ENCODE peak calls at places on chromosome 11, in five cellular contexts. One of them, this sample, is unnamed. For H3K36me3, the result is how much of the 10 kb centered on the place peaks cover.

GRCh38 chr11:23509023-23509422 is 648.7 kb upstream of the CCDC179 start:
- DNase-seq in bronchial epithelial cell: peak
- DNase-seq in CD8-positive, alpha-beta T cell: no peak
- DNase-seq in cardiac muscle cell: peak
- DNase-seq in A673: no peak
- DNase-seq in this sample: no peak

GRCh38 chr11:125072210-125072960 is 9.3 kb downstream of the SLC37A2 start:
- DNase-seq in bronchial epithelial cell: no peak
- DNase-seq in CD8-positive, alpha-beta T cell: no peak
- DNase-seq in cardiac muscle cell: no peak
- DNase-seq in A673: no peak
- DNase-seq in this sample: no peak

GRCh38 chr11:43517518-43517917 is 158.8 kb downstream of the TTC17 start:
- DNase-seq in bronchial epithelial cell: peak
- DNase-seq in CD8-positive, alpha-beta T cell: no peak
- DNase-seq in cardiac muscle cell: no peak
- DNase-seq in A673: no peak
- DNase-seq in this sample: no peak

GRCh38 chr11:48880021-48880441 is 103.7 kb downstream of the TRIM51G start:
- DNase-seq in bronchial epithelial cell: no peak
- DNase-seq in CD8-positive, alpha-beta T cell: no peak
- DNase-seq in cardiac muscle cell: no peak
- DNase-seq in A673: no peak
- DNase-seq in this sample: no peak

GRCh38 chr11:126483796-126484195 is 128.3 kb downstream of the ST3GAL4 start:
- DNase-seq in bronchial epithelial cell: no peak
- DNase-seq in CD8-positive, alpha-beta T cell: no peak
- DNase-seq in cardiac muscle cell: no peak
- DNase-seq in A673: no peak
- DNase-seq in this sample: no peak

GRCh38 chr11:106670069-106670468 is 348.2 kb downstream of the GUCY1A2 start:
- DNase-seq in bronchial epithelial cell: no peak
- DNase-seq in CD8-positive, alpha-beta T cell: no peak
- DNase-seq in cardiac muscle cell: no peak
- DNase-seq in A673: peak
- DNase-seq in this sample: no peak

GRCh38 chr11:1422481-1422880 is 32.7 kb downstream of the BRSK2 start:
- DNase-seq in bronchial epithelial cell: no peak
- DNase-seq in CD8-positive, alpha-beta T cell: no peak
- DNase-seq in cardiac muscle cell: peak
- DNase-seq in A673: no peak
- DNase-seq in this sample: no peak

GRCh38 chr11:16902182-16902581 is 112.0 kb downstream of the PLEKHA7 start:
- DNase-seq in bronchial epithelial cell: peak
- DNase-seq in CD8-positive, alpha-beta T cell: no peak
- DNase-seq in cardiac muscle cell: peak
- DNase-seq in A673: no peak
- DNase-seq in this sample: no peak

GRCh38 chr11:110295086-110295485 is 1.3 kb downstream of the RDX start:
- DNase-seq in bronchial epithelial cell: no peak
- DNase-seq in CD8-positive, alpha-beta T cell: no peak
- DNase-seq in cardiac muscle cell: no peak
- DNase-seq in A673: no peak
- DNase-seq in this sample: no peak

GRCh38 chr11:32987851-32988250 is 27.8 kb upstream of the DEPDC7 start:
- DNase-seq in bronchial epithelial cell: no peak
- DNase-seq in CD8-positive, alpha-beta T cell: no peak
- DNase-seq in cardiac muscle cell: no peak
- DNase-seq in A673: peak
- DNase-seq in this sample: no peak

GRCh38 chr11:13303668-13304649 is 26.4 kb downstream of the BMAL1 start:
- DNase-seq in bronchial epithelial cell: no peak
- DNase-seq in CD8-positive, alpha-beta T cell: no peak
- DNase-seq in cardiac muscle cell: no peak
- DNase-seq in A673: no peak
- DNase-seq in this sample: no peak

GRCh38 chr11:96098511-96099241 is 174.8 kb upstream of the MTMR2 start:
- DNase-seq in bronchial epithelial cell: peak
- DNase-seq in CD8-positive, alpha-beta T cell: no peak
- DNase-seq in cardiac muscle cell: peak
- DNase-seq in A673: no peak
- DNase-seq in this sample: no peak

GRCh38 chr11:131874070-131874469 is 503.7 kb downstream of the NTM start:
- DNase-seq in bronchial epithelial cell: no peak
- DNase-seq in CD8-positive, alpha-beta T cell: no peak
- DNase-seq in cardiac muscle cell: no peak
- DNase-seq in A673: no peak
- DNase-seq in this sample: no peak

GRCh38 chr11:75195164-75195962 is 44.5 kb downstream of the SLCO2B1 start:
- DNase-seq in bronchial epithelial cell: no peak
- DNase-seq in CD8-positive, alpha-beta T cell: no peak
- DNase-seq in cardiac muscle cell: peak
- DNase-seq in A673: no peak
- DNase-seq in this sample: no peak

GRCh38 chr11:125923012-125923579 is 18.8 kb downstream of the DDX25 start:
- DNase-seq in bronchial epithelial cell: peak
- DNase-seq in CD8-positive, alpha-beta T cell: no peak
- DNase-seq in cardiac muscle cell: peak
- DNase-seq in A673: peak
- DNase-seq in this sample: peak

GRCh38 chr11:23425379-23425778 is 565.1 kb upstream of the CCDC179 start:
- DNase-seq in bronchial epithelial cell: no peak
- DNase-seq in CD8-positive, alpha-beta T cell: no peak
- DNase-seq in cardiac muscle cell: no peak
- DNase-seq in A673: no peak
- DNase-seq in this sample: peak

GRCh38 chr11:74185695-74186094 is 14.6 kb downstream of the PPME1 start:
- DNase-seq in bronchial epithelial cell: peak
- DNase-seq in CD8-positive, alpha-beta T cell: no peak
- DNase-seq in cardiac muscle cell: no peak
- DNase-seq in A673: no peak
- DNase-seq in this sample: no peak

GRCh38 chr11:27485930-27486773 is 13.6 kb upstream of the LGR4 start:
- DNase-seq in bronchial epithelial cell: peak
- DNase-seq in CD8-positive, alpha-beta T cell: no peak
- DNase-seq in cardiac muscle cell: peak
- DNase-seq in A673: peak
- DNase-seq in this sample: no peak

GRCh38 chr11:34860034-34860433 is 56.1 kb downstream of the APIP start:
- DNase-seq in bronchial epithelial cell: peak
- DNase-seq in CD8-positive, alpha-beta T cell: no peak
- DNase-seq in cardiac muscle cell: no peak
- DNase-seq in A673: no peak
- DNase-seq in this sample: no peak

GRCh38 chr11:59901306-59901705 is 22.7 kb downstream of the OOSP3 start:
- DNase-seq in bronchial epithelial cell: peak
- DNase-seq in CD8-positive, alpha-beta T cell: no peak
- DNase-seq in cardiac muscle cell: peak
- DNase-seq in A673: peak
- DNase-seq in this sample: no peak

GRCh38 chr11:82682003-82682751 is 51.5 kb downstream of the FAM181B start:
- DNase-seq in bronchial epithelial cell: peak
- DNase-seq in CD8-positive, alpha-beta T cell: no peak
- DNase-seq in cardiac muscle cell: peak
- DNase-seq in A673: peak
- DNase-seq in this sample: peak

GRCh38 chr11:112614605-112615004 is 346.6 kb upstream of the NCAM1 start:
- DNase-seq in bronchial epithelial cell: peak
- DNase-seq in CD8-positive, alpha-beta T cell: no peak
- DNase-seq in cardiac muscle cell: no peak
- DNase-seq in A673: no peak
- DNase-seq in this sample: no peak

GRCh38 chr11:69448471-69449284 is 32.8 kb upstream of the LINC01488 start:
- DNase-seq in bronchial epithelial cell: no peak
- DNase-seq in CD8-positive, alpha-beta T cell: no peak
- DNase-seq in cardiac muscle cell: no peak
- DNase-seq in A673: no peak
- DNase-seq in this sample: no peak

GRCh38 chr11:119048644-119049043 is 8.4 kb downstream of the HYOU1 start:
- DNase-seq in bronchial epithelial cell: no peak
- DNase-seq in CD8-positive, alpha-beta T cell: no peak
- DNase-seq in cardiac muscle cell: no peak
- DNase-seq in A673: no peak
- DNase-seq in this sample: no peak

GRCh38 chr11:119046489-119046888 is 10.5 kb downstream of the HYOU1 start:
- DNase-seq in bronchial epithelial cell: no peak
- DNase-seq in CD8-positive, alpha-beta T cell: no peak
- DNase-seq in cardiac muscle cell: no peak
- DNase-seq in A673: no peak
- DNase-seq in this sample: no peak

GRCh38 chr11:119041821-119042514 is 11.3 kb upstream of the SLC37A4 start:
- DNase-seq in bronchial epithelial cell: no peak
- DNase-seq in CD8-positive, alpha-beta T cell: no peak
- DNase-seq in cardiac muscle cell: no peak
- DNase-seq in A673: no peak
- DNase-seq in this sample: no peak

GRCh38 chr11:119047205-119047604 is 9.8 kb downstream of the HYOU1 start:
- DNase-seq in bronchial epithelial cell: no peak
- DNase-seq in CD8-positive, alpha-beta T cell: no peak
- DNase-seq in cardiac muscle cell: no peak
- DNase-seq in A673: no peak
- DNase-seq in this sample: no peak

DNA sequence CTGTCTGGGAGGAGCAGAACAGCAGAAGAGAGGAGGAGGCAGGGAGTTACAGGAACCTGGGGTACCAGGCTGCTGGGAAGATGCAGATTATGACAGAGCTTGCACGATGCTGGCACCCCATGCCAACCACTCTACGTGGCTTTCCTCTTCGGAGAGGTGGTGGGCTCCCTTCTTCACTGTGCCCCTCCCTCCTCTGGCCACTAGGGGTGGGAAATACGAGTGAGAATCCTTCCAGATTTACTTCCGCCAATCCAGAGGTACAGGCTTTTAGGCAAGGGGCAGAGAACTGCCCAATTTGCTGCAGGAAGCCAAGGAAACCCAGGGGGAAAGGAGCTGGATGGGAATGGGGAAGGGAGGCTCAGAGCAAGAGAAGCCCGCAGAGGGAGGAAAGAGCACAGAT is 12.3 kb downstream of the HYOU1 start:
- DNase-seq in bronchial epithelial cell: no peak
- DNase-seq in CD8-positive, alpha-beta T cell: no peak
- DNase-seq in cardiac muscle cell: no peak
- DNase-seq in A673: no peak
- DNase-seq in this sample: no peak
- TF ChIP-seq CTCF in bronchial epithelial cell: peak
- TF ChIP-seq CTCF in CD8-positive, alpha-beta T cell: no peak
- TF ChIP-seq CTCF in cardiac muscle cell: no peak
- TF ChIP-seq CTCF in A673: peak
- TF ChIP-seq CTCF in this sample: peak

DNA sequence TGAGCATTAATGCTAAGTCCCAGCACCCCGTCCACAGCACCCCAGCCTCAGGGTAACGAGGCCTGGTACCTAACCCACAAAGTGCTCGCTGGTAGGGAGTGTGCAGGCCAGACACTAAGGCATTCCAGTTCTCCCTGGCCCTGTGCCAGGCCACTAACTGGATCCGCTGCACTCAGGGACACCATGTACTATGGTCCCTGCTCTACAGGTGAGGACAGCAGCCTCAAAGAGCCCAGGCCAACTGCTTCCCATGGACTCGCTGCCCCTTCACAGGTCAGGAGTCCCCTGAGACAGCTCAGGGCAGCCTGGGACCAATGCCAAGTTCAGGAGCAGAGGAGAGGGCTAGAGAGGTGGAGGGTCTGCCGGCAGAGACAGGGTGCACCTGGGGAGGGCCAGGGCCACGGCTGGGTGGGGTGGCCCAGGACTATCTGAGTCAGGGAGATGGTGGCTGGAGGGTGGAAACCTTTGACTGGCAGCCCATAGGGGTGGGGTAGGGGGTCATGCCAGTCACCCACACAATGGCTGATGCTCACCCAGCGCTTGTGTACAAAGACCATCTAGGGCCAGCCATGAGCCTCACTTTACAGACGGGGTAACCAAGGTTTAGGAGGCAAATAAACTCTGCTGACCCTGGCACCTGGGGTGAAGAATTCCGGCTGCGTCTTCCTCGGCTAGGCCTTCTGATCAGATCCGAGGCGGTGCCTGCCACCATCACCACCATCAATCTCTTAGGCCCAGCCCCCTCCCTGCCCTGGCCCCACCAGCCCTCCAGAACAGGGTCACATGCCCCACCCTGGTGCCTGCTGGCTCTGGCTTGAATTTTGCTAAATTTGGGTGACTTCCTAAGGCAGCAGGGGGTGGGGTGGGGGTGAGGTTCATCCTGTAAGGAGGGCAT is 5.6 kb downstream of the OSBPL5 start:
- DNase-seq in bronchial epithelial cell: no peak
- DNase-seq in CD8-positive, alpha-beta T cell: no peak
- DNase-seq in cardiac muscle cell: peak
- DNase-seq in A673: no peak
- DNase-seq in this sample: no peak
- H3K4me3 ChIP-seq in bronchial epithelial cell: peak
- H3K4me3 ChIP-seq in CD8-positive, alpha-beta T cell: no peak
- H3K4me3 ChIP-seq in cardiac muscle cell: peak
- H3K4me3 ChIP-seq in A673: peak
- H3K4me3 ChIP-seq in this sample: peak

DNA sequence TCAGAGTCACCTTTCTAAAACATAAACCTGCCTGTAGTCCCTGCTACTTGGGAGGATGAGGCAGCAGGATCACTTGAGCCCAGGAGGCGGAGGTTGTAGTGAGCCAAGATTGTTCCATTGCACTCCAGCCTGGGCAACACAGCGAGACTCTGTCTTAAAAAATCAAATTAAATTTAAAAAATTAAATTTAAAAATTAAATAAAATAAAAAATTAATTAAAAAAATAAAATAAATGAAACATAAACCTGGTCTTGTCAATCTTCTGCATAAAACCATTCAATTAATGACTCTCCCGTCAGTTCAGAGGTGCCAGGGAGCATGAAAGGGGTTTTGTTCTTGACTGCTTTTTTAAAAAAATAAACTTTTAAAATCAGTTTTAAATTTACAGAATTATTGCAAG is 48.6 kb downstream of the CCDC83 start:
- DNase-seq in bronchial epithelial cell: no peak
- DNase-seq in CD8-positive, alpha-beta T cell: no peak
- DNase-seq in cardiac muscle cell: no peak
- DNase-seq in A673: no peak
- DNase-seq in this sample: no peak
- H3K36me3 ChIP-seq in bronchial epithelial cell: under half
- H3K36me3 ChIP-seq in CD8-positive, alpha-beta T cell: under half
- H3K36me3 ChIP-seq in cardiac muscle cell: under half
- H3K36me3 ChIP-seq in A673: under half
- H3K36me3 ChIP-seq in this sample: under half

GRCh38 chr11:111554532-111554931 is 14.0 kb downstream of the LAYN start:
- DNase-seq in bronchial epithelial cell: peak
- DNase-seq in CD8-positive, alpha-beta T cell: no peak
- DNase-seq in cardiac muscle cell: no peak
- DNase-seq in A673: no peak
- DNase-seq in this sample: no peak

GRCh38 chr11:111549869-111550203 is 9.3 kb downstream of the LAYN start:
- DNase-seq in bronchial epithelial cell: no peak
- DNase-seq in CD8-positive, alpha-beta T cell: no peak
- DNase-seq in cardiac muscle cell: no peak
- DNase-seq in A673: no peak
- DNase-seq in this sample: peak

GRCh38 chr11:111548542-111548941 is 8.0 kb downstream of the LAYN start:
- DNase-seq in bronchial epithelial cell: no peak
- DNase-seq in CD8-positive, alpha-beta T cell: no peak
- DNase-seq in cardiac muscle cell: no peak
- DNase-seq in A673: no peak
- DNase-seq in this sample: no peak

GRCh38 chr11:111549196-111549868 is 8.8 kb downstream of the LAYN start:
- DNase-seq in bronchial epithelial cell: no peak
- DNase-seq in CD8-positive, alpha-beta T cell: no peak
- DNase-seq in cardiac muscle cell: no peak
- DNase-seq in A673: no peak
- DNase-seq in this sample: no peak

GRCh38 chr11:111550258-111550657 is 9.7 kb downstream of the LAYN start:
- DNase-seq in bronchial epithelial cell: no peak
- DNase-seq in CD8-positive, alpha-beta T cell: no peak
- DNase-seq in cardiac muscle cell: no peak
- DNase-seq in A673: no peak
- DNase-seq in this sample: no peak
- TF ChIP-seq CTCF in bronchial epithelial cell: no peak
- TF ChIP-seq CTCF in CD8-positive, alpha-beta T cell: no peak
- TF ChIP-seq CTCF in cardiac muscle cell: no peak
- TF ChIP-seq CTCF in A673: no peak
- TF ChIP-seq CTCF in this sample: no peak